ENCODE peak calls at places on chromosomes 3 and 15, in six cellular contexts. K is OCI-LY7, I is left ventricle myocardium inferior, G is uterus, V is AG09309, Z is Panc1. A is an unnamed sample.

GRCh38 chr3:123262226-123262625 is 60.5 kb downstream of the SEC22A start:
- DNase-seq in K (no peak), I (no peak), G (no peak), V (no peak), Z (no peak), A (no peak)

GRCh38 chr3:126535636-126536035 is 11.7 kb downstream of the CHST13 start:
- DNase-seq in K (no peak), I (no peak), G (no peak), V (no peak), Z (no peak), A (no peak)

GRCh38 chr3:12969487-12969886 is 103.7 kb downstream of the IQSEC1 start:
- DNase-seq in K (no peak), I (no peak), G (no peak), V (no peak), Z (no peak), A (no peak)

GRCh38 chr15:31554261-31554660 is 227.6 kb downstream of the KLF13 start:
- DNase-seq in K (no peak), I (peak; percentile 61), G (peak; percentile 47), V (peak; percentile 62), Z (no peak), A (no peak)

GRCh38 chr3:13339833-13340232 is 80.3 kb downstream of the NUP210 start:
- DNase-seq in K (no peak), I (no peak), G (no peak), V (no peak), Z (no peak), A (no peak)

GRCh38 chr3:73037369-73037699 is 24.1 kb upstream of the EBLN2 start:
- DNase-seq in K (no peak), I (no peak), G (no peak), V (no peak), Z (no peak), A (no peak)

GRCh38 chr3:156535162-156535627 is 19.7 kb downstream of the SSR3 start:
- DNase-seq in K (peak; percentile 7), I (peak; percentile 52), G (peak; percentile 68), V (peak; percentile 98), Z (no peak), A (no peak)

GRCh38 chr3:61182648-61183047 is 68.6 kb downstream of the FHIT start:
- DNase-seq in K (no peak), I (no peak), G (no peak), V (no peak), Z (no peak), A (no peak)

GRCh38 chr15:80152896-80153876 is at the start of gene FAH:
- DNase-seq in K (peak; percentile 58), I (no peak), G (no peak), V (no peak), Z (no peak), A (peak; percentile 34)

GRCh38 chr15:68484696-68485400 is 52.9 kb upstream of the ITGA11 start:
- DNase-seq in K (no peak), I (no peak), G (peak; percentile 64), V (peak; percentile 70), Z (no peak), A (no peak)

GRCh38 chr3:185712337-185712736 is 112.5 kb downstream of the IGF2BP2 start:
- DNase-seq in K (no peak), I (no peak), G (no peak), V (no peak), Z (no peak), A (no peak)

GRCh38 chr15:73024161-73024560 is 28.1 kb upstream of the NEO1 start:
- DNase-seq in K (no peak), I (no peak), G (no peak), V (no peak), Z (no peak), A (no peak)

GRCh38 chr3:132318451-132318850 is 1.2 kb downstream of the ACP3 start:
- DNase-seq in K (no peak), I (no peak), G (no peak), V (no peak), Z (no peak), A (no peak)

GRCh38 chr15:39665629-39666245 is 84.9 kb downstream of the THBS1 start:
- DNase-seq in K (no peak), I (no peak), G (no peak), V (no peak), Z (no peak), A (no peak)

GRCh38 chr3:37241880-37242279 is 67.5 kb upstream of the LRRFIP2 start:
- DNase-seq in K (no peak), I (no peak), G (no peak), V (no peak), Z (no peak), A (no peak)

GRCh38 chr3:170467560-170467959 is 48.9 kb downstream of the CLDN11 start:
- DNase-seq in K (no peak), I (no peak), G (no peak), V (no peak), Z (no peak), A (no peak)

GRCh38 chr3:97720417-97720816 is 44.1 kb upstream of the ARL6 start:
- DNase-seq in K (no peak), I (no peak), G (no peak), V (no peak), Z (no peak), A (no peak)

GRCh38 chr3:184315871-184316661 is 1.7 kb downstream of the EIF4G1 start:
- DNase-seq in K (no peak), I (no peak), G (no peak), V (no peak), Z (no peak), A (no peak)

GRCh38 chr15:78201281-78202190 is 32.8 kb downstream of the ACSBG1 start:
- DNase-seq in K (no peak), I (no peak), G (no peak), V (no peak), Z (no peak), A (no peak)

GRCh38 chr3:194828126-194828525 is 142.4 kb downstream of the FAM43A start:
- DNase-seq in K (no peak), I (no peak), G (no peak), V (peak; percentile 61), Z (no peak), A (no peak)

GRCh38 chr3:40842714-40843113 is 318.0 kb downstream of the ZNF621 start:
- DNase-seq in K (no peak), I (no peak), G (no peak), V (no peak), Z (no peak), A (no peak)

GRCh38 chr3:106811376-106811775 is 565.9 kb upstream of the CCDC54 start:
- DNase-seq in K (no peak), I (no peak), G (no peak), V (peak; percentile 46), Z (no peak), A (no peak)

GRCh38 chr3:480070-480469 is 283.5 kb downstream of the CHL1 start:
- DNase-seq in K (no peak), I (no peak), G (no peak), V (no peak), Z (no peak), A (no peak)

GRCh38 chr3:122800031-122800430 is 5.2 kb downstream of the SLC49A4 start:
- DNase-seq in K (no peak), I (no peak), G (no peak), V (no peak), Z (no peak), A (no peak)

GRCh38 chr3:197835509-197835908 is 44.5 kb downstream of the LRCH3 start:
- DNase-seq in K (no peak), I (no peak), G (no peak), V (no peak), Z (no peak), A (no peak)

GRCh38 chr3:100209169-100209568 is 51.6 kb upstream of the TBC1D23 start:
- DNase-seq in K (no peak), I (no peak), G (no peak), V (no peak), Z (no peak), A (no peak)

GRCh38 chr3:100205161-100205560 is 55.6 kb upstream of the TBC1D23 start:
- DNase-seq in K (no peak), I (no peak), G (no peak), V (no peak), Z (no peak), A (no peak)

GRCh38 chr3:100207886-100208285 is 52.9 kb upstream of the TBC1D23 start:
- DNase-seq in K (no peak), I (no peak), G (no peak), V (no peak), Z (no peak), A (no peak)

GRCh38 chr3:100209948-100210776 is 50.6 kb upstream of the TBC1D23 start:
- DNase-seq in K (no peak), I (no peak), G (no peak), V (no peak), Z (no peak), A (peak; percentile 22)

GRCh38 chr3:100206687-100207086 is 54.1 kb upstream of the TBC1D23 start:
- DNase-seq in K (no peak), I (no peak), G (no peak), V (no peak), Z (no peak), A (no peak)
- H3K4me3 ChIP-seq in K (no peak overlapping the region), I (no peak overlapping the region), G (no peak overlapping the region), V (no peak overlapping the region), Z (no peak overlapping the region), A (no peak overlapping the region)

DNA sequence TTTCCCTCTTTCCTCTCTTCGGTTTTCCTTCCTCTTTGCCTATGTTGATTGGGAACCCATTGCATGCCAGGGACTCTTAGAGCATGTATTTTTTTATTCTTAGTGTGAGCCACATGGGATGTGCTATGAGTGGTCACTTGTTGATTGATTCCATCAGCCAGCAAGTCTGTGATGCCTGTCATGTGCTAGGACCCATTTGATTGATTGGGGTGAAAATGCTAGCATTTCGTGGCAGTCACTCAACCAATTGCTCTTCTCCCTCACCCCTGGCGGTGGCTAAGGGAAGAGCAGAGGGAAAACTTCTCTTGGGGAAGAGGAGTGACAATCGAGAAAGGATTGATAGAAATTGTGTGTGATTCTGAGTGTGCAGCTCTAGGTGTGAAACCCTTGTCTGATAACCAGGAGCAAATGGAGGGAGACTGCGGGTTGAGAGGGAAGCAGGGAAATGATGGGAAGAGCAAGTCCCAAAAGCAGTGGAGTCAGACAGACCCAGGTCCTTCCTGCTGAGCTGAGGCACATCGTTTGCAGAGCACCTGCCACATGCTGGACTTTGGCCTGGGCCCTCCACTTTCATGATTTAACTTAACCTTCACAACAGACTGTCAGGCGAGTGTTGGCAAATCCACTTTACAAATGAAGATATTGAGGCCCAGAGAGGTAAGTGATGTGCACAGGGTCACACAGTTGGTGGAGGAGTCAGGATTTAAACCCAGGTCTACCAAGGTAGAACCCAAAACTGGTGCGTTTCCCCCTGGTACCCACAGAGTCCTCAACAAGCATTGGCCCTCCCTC is 40.0 kb downstream of the SLC6A11 start:
- DNase-seq in K (no peak), I (no peak), G (no peak), V (no peak), Z (no peak), A (no peak)
- TF ChIP-seq CTCF in K (peak; percentile 48), I (no peak), G (no peak), V (peak; percentile 43), Z (peak; percentile 50), A (peak; percentile 67)

DNA sequence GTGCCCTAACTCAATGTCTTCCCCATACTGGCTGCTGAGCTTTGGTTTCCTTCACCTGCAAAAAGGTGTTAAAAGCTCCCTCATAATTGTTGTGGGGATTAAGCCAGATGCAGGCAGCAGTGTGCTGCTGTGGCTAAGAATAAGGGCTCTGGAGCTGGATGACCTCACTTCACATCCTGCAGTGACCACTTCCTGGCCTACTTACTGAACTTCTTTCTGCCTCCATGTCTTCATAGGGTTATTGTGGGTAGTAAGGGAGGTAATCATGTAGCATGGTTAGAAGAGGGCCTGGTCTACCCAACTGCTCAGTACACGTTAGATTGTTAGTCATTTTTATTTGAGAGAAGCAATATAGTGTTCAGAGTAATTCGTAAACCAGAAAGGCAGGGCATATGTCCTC is 18.4 kb downstream of the GYG1 start:
- DNase-seq in K (no peak), I (no peak), G (no peak), V (no peak), Z (no peak), A (no peak)
- H3K4me3 ChIP-seq in K (no peak overlapping the region), I (no peak overlapping the region), G (no peak overlapping the region), V (no peak overlapping the region), Z (no peak overlapping the region), A (no peak overlapping the region)

GRCh38 chr15:37788330-37788729 is 146.1 kb upstream of the TMCO5A start:
- DNase-seq in K (no peak), I (no peak), G (no peak), V (no peak), Z (no peak), A (no peak)
- TF ChIP-seq CTCF in K (no peak), I (no peak), G (no peak), V (no peak), Z (no peak), A (no peak)

A was measured in GM12864.